ENCODE peak calls at places on chromosomes 16 and 17, in six cellular contexts. F is adrenal gland, L is GM13976, M is body of pancreas, V is ovary, P is hepatocyte. R is an unnamed sample.

GRCh38 chr17:38926290-38927070 is 1.1 kb downstream of the LASP1NB start:
- DNase-seq in V (no peak), F (no peak), L (no peak), P (no peak), M (no peak), R (no peak)

GRCh38 chr16:180101-180920 is at the start of gene HBQ1:
- DNase-seq in P (peak), V (peak), F (no peak), L (peak), M (peak), R (peak)

GRCh38 chr16:17138801-17139200 is 332.0 kb downstream of the XYLT1 start:
- DNase-seq in P (no peak), M (no peak), L (no peak), V (no peak), F (no peak), R (no peak)

GRCh38 chr17:57672205-57672632 is 72.9 kb downstream of the CCDC182 start:
- DNase-seq in P (no peak), V (no peak), F (no peak), L (no peak), M (no peak), R (no peak)

GRCh38 chr17:50359998-50360461 is 13.0 kb downstream of the MRPL27 start:
- DNase-seq in F (peak), P (no peak), M (no peak), L (no peak), V (peak), R (no peak)

GRCh38 chr16:83940157-83940556 is 12.9 kb upstream of the OSGIN1 start:
- DNase-seq in L (no peak), F (no peak), M (no peak), P (no peak), V (no peak), R (no peak)

GRCh38 chr17:9360610-9361571 is 214.7 kb downstream of the STX8 start:
- DNase-seq in M (peak), L (no peak), P (peak), F (peak), V (peak), R (no peak)

GRCh38 chr16:57367111-57367752 is 5.1 kb upstream of the CX3CL1 start:
- DNase-seq in V (no peak), L (no peak), P (no peak), F (no peak), M (peak), R (no peak)

GRCh38 chr17:48429638-48430586 is at the start of gene SKAP1:
- DNase-seq in V (no peak), M (peak), F (no peak), L (peak), P (peak), R (no peak)

GRCh38 chr16:47574091-47575054 is 113.2 kb downstream of the PHKB start:
- DNase-seq in L (peak), M (no peak), V (no peak), F (no peak), P (no peak), R (no peak)

GRCh38 chr17:60901222-60901621 is 223.6 kb downstream of the BCAS3 start:
- DNase-seq in F (no peak), P (no peak), M (no peak), L (no peak), V (no peak), R (no peak)

GRCh38 chr16:17602678-17603077 is 131.9 kb upstream of the XYLT1 start:
- DNase-seq in F (no peak), P (no peak), V (no peak), L (no peak), M (no peak), R (no peak)

GRCh38 chr17:49224198-49224996 is 6.2 kb downstream of the PHOSPHO1 start:
- DNase-seq in L (no peak), M (no peak), P (peak), F (no peak), V (no peak), R (no peak)

GRCh38 chr16:5615868-5616642 is 518.5 kb upstream of the EEF2KMT start:
- DNase-seq in M (peak), L (peak), F (peak), P (peak), V (no peak), R (peak)

GRCh38 chr16:89194340-89195311 is 5.7 kb downstream of the SLC22A31 start:
- DNase-seq in P (peak), L (no peak), V (peak), M (no peak), F (no peak), R (peak)

GRCh38 chr17:35167666-35168065 is 20.0 kb downstream of the UNC45B start:
- DNase-seq in F (no peak), M (no peak), L (no peak), P (no peak), V (no peak), R (no peak)

GRCh38 chr17:1743094-1743452 is 402 bp downstream of the SERPINF2 start:
- DNase-seq in M (no peak), F (no peak), L (no peak), P (no peak), V (no peak), R (no peak)

GRCh38 chr17:80861892-80862291 is 129.7 kb upstream of the CHMP6 start:
- DNase-seq in L (no peak), V (no peak), M (no peak), F (peak), P (no peak), R (no peak)

GRCh38 chr16:77435240-77435819 is 496 bp upstream of the ADAMTS18 start:
- DNase-seq in L (no peak), M (no peak), F (no peak), V (no peak), P (no peak), R (peak)

GRCh38 chr16:57761957-57762356 is 26.4 kb downstream of the KATNB1 start:
- DNase-seq in L (no peak), F (no peak), P (no peak), V (no peak), M (no peak), R (no peak)

GRCh38 chr16:50474138-50474537 is 74.1 kb upstream of the NKD1 start:
- DNase-seq in F (no peak), P (no peak), V (no peak), M (no peak), L (no peak), R (no peak)

GRCh38 chr17:48149174-48150106 is 41.9 kb downstream of the SNX11 start:
- DNase-seq in P (no peak), L (no peak), V (no peak), M (no peak), F (no peak), R (no peak)

GRCh38 chr17:82892869-82893565 is 53.2 kb upstream of the ZNF750 start:
- DNase-seq in F (no peak), L (no peak), P (no peak), M (peak), V (no peak), R (no peak)

GRCh38 chr16:49513040-49513439 is 139.4 kb downstream of the C16orf78 start:
- DNase-seq in V (no peak), M (no peak), F (peak), P (peak), L (no peak), R (no peak)

GRCh38 chr17:57407287-57408063 is 151.2 kb downstream of the MSI2 start:
- DNase-seq in F (no peak), V (no peak), L (no peak), M (no peak), P (peak), R (no peak)

GRCh38 chr17:57286372-57287105 is 30.2 kb downstream of the MSI2 start:
- DNase-seq in F (no peak), M (no peak), P (no peak), V (no peak), L (no peak), R (no peak)

GRCh38 chr17:77372444-77373297 is 231.9 kb downstream of the SEC14L1 start:
- DNase-seq in L (peak), V (peak), M (peak), P (peak), F (peak), R (peak)

GRCh38 chr16:88914750-88915368 is 48.4 kb upstream of the PABPN1L start:
- DNase-seq in P (no peak), M (no peak), V (no peak), F (no peak), L (no peak), R (no peak)

GRCh38 chr17:31015639-31016038 is 44.8 kb downstream of the RNF135 start:
- DNase-seq in V (no peak), L (no peak), P (no peak), F (no peak), M (no peak), R (no peak)
- TF ChIP-seq CTCF in V (no peak), L (peak), P (no peak), F (no peak), M (no peak), R (no peak)

GRCh38 chr16:10808850-10809249 is 9.7 kb downstream of the TVP23A start:
- DNase-seq in M (no peak), V (no peak), L (no peak), P (no peak), F (no peak), R (no peak)

GRCh38 chr16:10817514-10817913 is 1.1 kb downstream of the TVP23A start:
- DNase-seq in P (no peak), L (no peak), F (no peak), V (no peak), M (no peak), R (no peak)

GRCh38 chr16:10812352-10813122 is 6.1 kb downstream of the TVP23A start:
- DNase-seq in L (no peak), V (no peak), F (no peak), P (no peak), M (no peak), R (no peak)

GRCh38 chr16:10809706-10810105 is 8.9 kb downstream of the TVP23A start:
- DNase-seq in L (no peak), P (no peak), M (no peak), V (no peak), F (no peak), R (no peak)

GRCh38 chr16:10813123-10813455 is 5.5 kb downstream of the TVP23A start:
- DNase-seq in V (no peak), P (no peak), F (no peak), L (no peak), M (no peak), R (no peak)
- TF ChIP-seq CTCF in V (no peak), P (no peak), F (no peak), L (no peak), M (no peak), R (no peak)

GRCh38 chr17:45451131-45451530 is 18.5 kb upstream of the ARHGAP27 start:
- DNase-seq in P (no peak), L (peak), F (no peak), M (no peak), V (no peak), R (no peak)
- TF ChIP-seq CTCF in P (no peak), L (peak), F (no peak), M (no peak), V (no peak), R (no peak)

GRCh38 chr17:3448059-3448630 is 14.5 kb upstream of the OR1E2 start:
- DNase-seq in P (no peak), V (no peak), F (no peak), M (no peak), L (no peak), R (no peak)

DNA sequence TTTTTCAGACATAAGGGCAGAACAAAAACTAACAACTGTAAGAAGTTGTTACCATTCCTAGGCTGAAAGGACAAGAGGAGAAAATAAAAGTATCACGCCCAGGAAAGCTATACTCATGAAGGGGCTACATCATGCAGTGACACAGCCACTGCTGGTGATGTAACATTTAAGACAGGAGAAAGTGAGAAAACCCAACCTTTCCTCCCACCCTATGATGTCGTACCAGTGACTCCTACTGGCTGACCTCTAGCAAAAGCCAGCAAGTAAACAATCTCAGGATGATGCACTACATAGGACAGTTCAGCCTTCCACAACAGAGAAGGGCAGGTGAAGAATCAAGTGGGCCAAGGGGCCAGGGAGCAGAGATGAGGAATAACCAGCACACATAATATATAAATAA is 14.0 kb upstream of the OR1E2 start:
- DNase-seq in V (no peak), F (no peak), M (no peak), P (peak), L (no peak), R (no peak)
- TF ChIP-seq CTCF in V (no peak), F (no peak), M (no peak), P (no peak), L (no peak), R (no peak)

GRCh38 chr16:85825326-85825725 is 25.8 kb downstream of the COX4I1 start:
- DNase-seq in L (no peak), V (no peak), P (no peak), M (no peak), F (no peak), R (no peak)
- TF ChIP-seq CTCF in L (peak), V (no peak), P (no peak), M (no peak), F (no peak), R (no peak)

R was measured in mesothelial cell of epicardium.